ENCODE peak calls at places on chromosomes 16 and 17, in eight cellular contexts. B is uterus, C is mucosa of descending colon, E is IMR-90, O is body of pancreas, J is esophagus squamous epithelium, M is heart right ventricle, X is ascending aorta. R is an unnamed sample.

GRCh38 chr17:17151962-17152361 is 54.2 kb downstream of the PLD6 start:
- DNase-seq in B (peak; percentile 74), C (peak; percentile 48), E (peak; percentile 96), O (peak; percentile 74), J (no peak), M (peak; percentile 85), X (peak; percentile 81), R (peak; percentile 88)

GRCh38 chr16:51392651-51393187 is 241.6 kb upstream of the SALL1 start:
- DNase-seq in B (peak; percentile 20), C (no peak), E (peak; percentile 85), O (no peak), J (no peak), M (peak; percentile 8), X (no peak), R (no peak)

GRCh38 chr17:50631908-50632571 is 2.6 kb upstream of the ABCC3 start:
- DNase-seq in B (no peak), C (peak; percentile 28), E (no peak), O (no peak), J (no peak), M (no peak), X (no peak), R (no peak)

GRCh38 chr16:54178491-54178976 is 108.1 kb downstream of the IRX3 start:
- DNase-seq in B (no peak), C (no peak), E (no peak), O (peak; percentile 39), J (no peak), M (no peak), X (no peak), R (no peak)

GRCh38 chr16:59324462-59324861 is 590.3 kb upstream of the GOT2 start:
- DNase-seq in B (no peak), C (no peak), E (peak; percentile 2), O (no peak), J (no peak), M (no peak), X (no peak), R (no peak)

GRCh38 chr17:79851461-79851817 is 12.2 kb upstream of the CBX4 start:
- DNase-seq in B (no peak), C (peak; percentile 80), E (no peak), O (peak; percentile 76), J (no peak), M (no peak), X (no peak), R (no peak)

GRCh38 chr16:82260212-82260795 is 90.3 kb upstream of the MPHOSPH6 start:
- DNase-seq in B (no peak), C (no peak), E (no peak), O (no peak), J (no peak), M (no peak), X (no peak), R (no peak)

GRCh38 chr16:88742896-88743605 is 36.7 kb downstream of the CTU2 start:
- DNase-seq in B (no peak), C (peak; percentile 60), E (no peak), O (no peak), J (no peak), M (no peak), X (no peak), R (no peak)

GRCh38 chr17:27562777-27563455 is 68.1 kb upstream of the LGALS9 start:
- DNase-seq in B (no peak), C (no peak), E (peak; percentile 52), O (no peak), J (no peak), M (no peak), X (no peak), R (no peak)

GRCh38 chr16:78244131-78244899 is 144.9 kb downstream of the WWOX start:
- DNase-seq in B (no peak), C (no peak), E (no peak), O (no peak), J (no peak), M (no peak), X (no peak), R (no peak)

GRCh38 chr17:48469227-48469626 is 39.2 kb upstream of the SKAP1 start:
- DNase-seq in B (no peak), C (no peak), E (no peak), O (no peak), J (no peak), M (no peak), X (no peak), R (no peak)

GRCh38 chr17:61726977-61727376 is 136.0 kb upstream of the NACA2 start:
- DNase-seq in B (no peak), C (no peak), E (no peak), O (no peak), J (no peak), M (no peak), X (no peak), R (no peak)

GRCh38 chr17:74521701-74522201 is 9.5 kb downstream of the CD300LB start:
- DNase-seq in B (no peak), C (no peak), E (no peak), O (peak; percentile 52), J (no peak), M (no peak), X (no peak), R (no peak)

GRCh38 chr16:68995011-68995504 is 110.4 kb upstream of the HAS3 start:
- DNase-seq in B (no peak), C (no peak), E (peak; percentile 58), O (peak; percentile 33), J (no peak), M (no peak), X (no peak), R (no peak)

GRCh38 chr17:40610359-40610758 is 37.3 kb downstream of the SMARCE1 start:
- DNase-seq in B (no peak), C (no peak), E (no peak), O (no peak), J (no peak), M (no peak), X (no peak), R (no peak)

GRCh38 chr16:78184554-78185183 is 85.2 kb downstream of the WWOX start:
- DNase-seq in B (no peak), C (no peak), E (peak; percentile 82), O (no peak), J (no peak), M (no peak), X (no peak), R (no peak)

GRCh38 chr17:79631640-79632431 is 21.0 kb upstream of the RBFOX3 start:
- DNase-seq in B (peak; percentile 7), C (no peak), E (no peak), O (no peak), J (no peak), M (no peak), X (no peak), R (peak; percentile 7)

GRCh38 chr17:31549121-31549524 is 157.6 kb downstream of the RAB11FIP4 start:
- DNase-seq in B (peak; percentile 34), C (no peak), E (no peak), O (no peak), J (no peak), M (no peak), X (no peak), R (no peak)

GRCh38 chr17:66667491-66668030 is 167.4 kb upstream of the CACNG5 start:
- DNase-seq in B (no peak), C (no peak), E (no peak), O (no peak), J (no peak), M (no peak), X (no peak), R (no peak)

GRCh38 chr17:82350182-82351030 is 8.6 kb upstream of the TEX19 start:
- DNase-seq in B (no peak), C (no peak), E (no peak), O (no peak), J (no peak), M (peak; percentile 9), X (no peak), R (no peak)

GRCh38 chr16:61261315-61261714 is 774.9 kb downstream of the CDH8 start:
- DNase-seq in B (no peak), C (no peak), E (no peak), O (no peak), J (no peak), M (no peak), X (no peak), R (no peak)

GRCh38 chr17:36948717-36949460 is at the start of gene AATF:
- DNase-seq in B (peak; percentile 95), C (peak; percentile 98), E (peak; percentile 94), O (peak; percentile 97), J (peak; percentile 81), M (peak; percentile 97), X (peak; percentile 87), R (peak; percentile 97)
- TF ChIP-seq CTCF in B (no peak), C (no peak), E (no peak), O (no peak), J (no peak), M (no peak), X (no peak), R (no peak)

GRCh38 chr16:84746875-84747274 is 47.1 kb downstream of the USP10 start:
- DNase-seq in B (no peak), C (no peak), E (no peak), O (no peak), J (no peak), M (no peak), X (no peak), R (no peak)
- TF ChIP-seq CTCF in B (no peak), C (no peak), E (peak; percentile 20), O (no peak), J (no peak), M (no peak), X (no peak), R (no peak)

DNA sequence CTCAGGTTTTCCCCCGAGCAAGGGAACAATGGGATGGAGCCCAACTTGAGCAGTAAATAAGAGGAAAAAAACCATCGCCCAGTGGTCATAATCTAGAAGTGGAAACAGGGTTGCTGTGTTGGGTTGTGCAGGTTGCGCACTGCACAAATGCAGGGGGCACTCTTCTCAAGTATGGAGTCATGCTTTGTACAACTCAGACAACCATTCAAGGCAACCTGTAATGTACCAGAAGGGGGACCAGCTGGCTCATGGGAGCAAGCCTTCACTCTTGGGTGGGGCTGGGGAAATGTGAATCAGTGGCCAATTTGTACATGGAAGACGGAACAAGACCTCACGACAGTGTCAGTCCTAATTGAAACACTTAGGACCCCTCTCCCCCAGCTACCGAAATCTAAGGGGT is 23.9 kb upstream of the LITAF start:
- DNase-seq in B (no peak), C (no peak), E (no peak), O (no peak), J (no peak), M (no peak), X (no peak), R (no peak)
- TF ChIP-seq CTCF in B (no peak), C (no peak), E (no peak), O (no peak), J (no peak), M (no peak), X (no peak), R (no peak)

GRCh38 chr17:65584604-65585521 is 23.4 kb upstream of the AXIN2 start:
- DNase-seq in B (no peak), C (no peak), E (no peak), O (peak; percentile 52), J (no peak), M (peak; percentile 44), X (no peak), R (peak; percentile 42)

GRCh38 chr17:65589321-65589720 is 27.9 kb upstream of the AXIN2 start:
- DNase-seq in B (no peak), C (no peak), E (no peak), O (no peak), J (no peak), M (no peak), X (no peak), R (no peak)

GRCh38 chr17:65586899-65587298 is 25.5 kb upstream of the AXIN2 start:
- DNase-seq in B (no peak), C (no peak), E (no peak), O (no peak), J (no peak), M (no peak), X (no peak), R (no peak)

GRCh38 chr17:65587602-65588193 is 26.2 kb upstream of the AXIN2 start:
- DNase-seq in B (no peak), C (no peak), E (no peak), O (no peak), J (no peak), M (no peak), X (no peak), R (no peak)

GRCh38 chr17:65588194-65588808 is 26.9 kb upstream of the AXIN2 start:
- DNase-seq in B (no peak), C (peak; percentile 84), E (no peak), O (peak; percentile 24), J (no peak), M (peak; percentile 43), X (no peak), R (peak; percentile 45)
- TF ChIP-seq CTCF in B (no peak), C (no peak), E (no peak), O (no peak), J (no peak), M (no peak), X (no peak), R (peak; percentile 3)